ENCODE peak calls at places on chromosomes 11 and 22, in seven cellular contexts. J is Caco-2, M is body of pancreas, V is upper lobe of right lung, B is heart right ventricle, R is lower lobe of right lung, G is Peyer's patch. O is an unnamed sample.

GRCh38 chr22:38347181-38347943 is 30.1 kb upstream of the CSNK1E start:
- DNase-seq in J (no peak), M (no peak), V (peak; percentile 50), B (no peak), R (no peak), G (no peak), O (peak; percentile 69)

GRCh38 chr11:126405906-126406305 is 50.4 kb downstream of the ST3GAL4 start:
- DNase-seq in J (peak; percentile 82), M (no peak), V (no peak), B (no peak), R (no peak), G (no peak), O (no peak)

GRCh38 chr22:46830001-46830715 is 67.7 kb downstream of the TBC1D22A start:
- DNase-seq in J (peak; percentile 19), M (peak; percentile 64), V (peak; percentile 49), B (peak; percentile 62), R (no peak), G (no peak), O (no peak)

GRCh38 chr11:62398011-62398994 is 20.5 kb upstream of the SCGB1A1 start:
- DNase-seq in J (peak; percentile 87), M (peak; percentile 23), V (peak; percentile 64), B (peak; percentile 24), R (no peak), G (no peak), O (no peak)

GRCh38 chr22:23534851-23535717 is 45.0 kb downstream of the IGLL1 start:
- DNase-seq in J (peak; percentile 30), M (no peak), V (peak; percentile 60), B (no peak), R (peak; percentile 41), G (peak; percentile 45), O (peak; percentile 59)

GRCh38 chr11:131503017-131503416 is 132.6 kb downstream of the NTM start:
- DNase-seq in J (no peak), M (no peak), V (no peak), B (no peak), R (no peak), G (no peak), O (no peak)

GRCh38 chr11:120956710-120957500 is 67.0 kb upstream of the TBCEL start:
- DNase-seq in J (no peak), M (no peak), V (no peak), B (no peak), R (no peak), G (no peak), O (no peak)

GRCh38 chr11:13262096-13262495 is 15.5 kb upstream of the BMAL1 start:
- DNase-seq in J (no peak), M (no peak), V (no peak), B (no peak), R (no peak), G (no peak), O (no peak)

GRCh38 chr11:5476184-5476819 is 12.2 kb upstream of the OR52D1 start:
- DNase-seq in J (no peak), M (peak; percentile 48), V (no peak), B (peak; percentile 38), R (no peak), G (no peak), O (no peak)

GRCh38 chr11:74685905-74686304 is 45.3 kb downstream of the CHRDL2 start:
- DNase-seq in J (peak; percentile 11), M (peak; percentile 63), V (peak; percentile 67), B (no peak), R (peak; percentile 74), G (peak; percentile 24), O (no peak)

GRCh38 chr11:87063982-87064381 is 26.2 kb downstream of the TMEM135 start:
- DNase-seq in J (no peak), M (no peak), V (no peak), B (no peak), R (no peak), G (no peak), O (no peak)

GRCh38 chr11:121890377-121890776 is 225.6 kb downstream of the BLID start:
- DNase-seq in J (no peak), M (no peak), V (no peak), B (no peak), R (no peak), G (no peak), O (no peak)

GRCh38 chr11:1326435-1327063 is 17.1 kb upstream of the TOLLIP start:
- DNase-seq in J (no peak), M (no peak), V (no peak), B (no peak), R (no peak), G (no peak), O (no peak)

GRCh38 chr11:14288189-14288935 is 70.6 kb downstream of the RRAS2 start:
- DNase-seq in J (no peak), M (no peak), V (no peak), B (no peak), R (no peak), G (no peak), O (no peak)

GRCh38 chr22:19815823-19816290 is 38.8 kb downstream of the GNB1L start:
- DNase-seq in J (no peak), M (no peak), V (no peak), B (no peak), R (no peak), G (no peak), O (peak; percentile 50)

GRCh38 chr22:31150615-31151014 is 9.4 kb upstream of the RNF185 start:
- DNase-seq in J (no peak), M (no peak), V (no peak), B (no peak), R (no peak), G (peak; percentile 52), O (no peak)

GRCh38 chr22:22386602-22387385 is 121.7 kb downstream of the ZNF280B start:
- DNase-seq in J (no peak), M (no peak), V (no peak), B (no peak), R (no peak), G (no peak), O (no peak)

GRCh38 chr22:50739894-50740293 is 1.9 kb downstream of the ACR start:
- DNase-seq in J (no peak), M (no peak), V (peak; percentile 60), B (no peak), R (peak; percentile 28), G (peak; percentile 29), O (no peak)

GRCh38 chr22:46848227-46848626 is 85.8 kb downstream of the TBC1D22A start:
- DNase-seq in J (no peak), M (no peak), V (no peak), B (no peak), R (no peak), G (no peak), O (no peak)

GRCh38 chr11:122861631-122862030 is 20.9 kb upstream of the JHY start:
- DNase-seq in J (no peak), M (no peak), V (no peak), B (no peak), R (no peak), G (no peak), O (no peak)

DNA sequence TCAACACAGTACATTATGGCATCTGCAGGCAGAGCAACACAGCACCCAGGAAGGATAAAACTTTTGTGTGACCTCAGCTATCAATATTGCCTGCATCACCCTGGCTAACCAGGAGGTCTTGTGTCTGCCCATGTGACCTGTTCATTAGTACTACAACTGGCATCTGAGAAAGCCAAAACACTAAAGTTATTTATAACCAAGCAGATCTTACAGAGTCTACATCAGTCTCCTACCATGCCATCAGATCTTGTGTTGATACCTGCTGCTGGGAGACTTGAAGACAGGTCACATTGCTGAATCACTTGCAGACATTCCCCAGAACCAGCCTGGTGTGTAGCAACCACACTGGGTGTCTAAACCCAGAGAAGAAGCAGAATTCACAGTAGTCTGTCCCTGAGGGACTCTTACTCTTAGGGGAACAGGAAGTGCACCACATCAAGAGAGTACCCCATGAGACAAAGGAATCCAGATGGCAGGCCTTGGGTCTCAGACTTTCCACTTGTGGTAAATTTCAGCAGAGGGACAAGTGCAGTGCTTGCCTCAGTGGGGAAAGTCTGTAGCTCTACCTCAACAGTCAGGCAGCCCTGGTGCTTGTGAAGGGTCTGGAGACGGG is 7.0 kb downstream of the OR9G1 start:
- DNase-seq in J (no peak), M (no peak), V (no peak), B (no peak), R (no peak), G (no peak), O (no peak)
- H3K4me3 ChIP-seq in J (no peak overlapping the region), M (no peak overlapping the region), V (no peak overlapping the region), B (no peak overlapping the region), R (no peak overlapping the region), G (no peak overlapping the region), O (no peak overlapping the region)

GRCh38 chr11:69925366-69926196 is 106.4 kb upstream of the FGF3 start:
- DNase-seq in J (peak; percentile 15), M (no peak), V (peak; percentile 47), B (no peak), R (peak; percentile 28), G (peak; percentile 33), O (peak; percentile 32)
- H3K27me3 ChIP-seq in J (no peaks in the 10 kb centered on the region), M (no peaks in the 10 kb centered on the region), V (peaks cover 4% of the 10 kb centered on the region), B (peaks cover 43% of the 10 kb centered on the region), R (peaks cover 8% of the 10 kb centered on the region), G (no peaks in the 10 kb centered on the region), O (peaks cover 65% of the 10 kb centered on the region)

GRCh38 chr11:43547900-43548381 is 132.6 kb upstream of the HSD17B12 start:
- DNase-seq in J (no peak), M (peak; percentile 44), V (no peak), B (no peak), R (no peak), G (peak; percentile 63), O (no peak)
- H3K4me3 ChIP-seq in J (no peak overlapping the region), M (no peak overlapping the region), V (peak overlapping the region; percentile 26), B (peak overlapping the region; percentile 32), R (peak overlapping the region; percentile 32), G (peak overlapping the region; percentile 43), O (peak overlapping the region; percentile 32)

GRCh38 chr11:32434116-32434386 is 1.3 kb downstream of the WT1 start:
- DNase-seq in J (no peak), M (no peak), V (no peak), B (no peak), R (no peak), G (no peak), O (no peak)

GRCh38 chr11:32434387-32435151 is 770 bp downstream of the WT1 start:
- DNase-seq in J (peak; percentile 58), M (no peak), V (no peak), B (peak; percentile 56), R (no peak), G (no peak), O (no peak)

GRCh38 chr11:32431657-32432056 is 3.7 kb downstream of the WT1 start:
- DNase-seq in J (no peak), M (no peak), V (no peak), B (no peak), R (no peak), G (no peak), O (no peak)

GRCh38 chr11:32433249-32434115 is 1.9 kb downstream of the WT1 start:
- DNase-seq in J (no peak), M (no peak), V (no peak), B (no peak), R (no peak), G (no peak), O (no peak)

DNA sequence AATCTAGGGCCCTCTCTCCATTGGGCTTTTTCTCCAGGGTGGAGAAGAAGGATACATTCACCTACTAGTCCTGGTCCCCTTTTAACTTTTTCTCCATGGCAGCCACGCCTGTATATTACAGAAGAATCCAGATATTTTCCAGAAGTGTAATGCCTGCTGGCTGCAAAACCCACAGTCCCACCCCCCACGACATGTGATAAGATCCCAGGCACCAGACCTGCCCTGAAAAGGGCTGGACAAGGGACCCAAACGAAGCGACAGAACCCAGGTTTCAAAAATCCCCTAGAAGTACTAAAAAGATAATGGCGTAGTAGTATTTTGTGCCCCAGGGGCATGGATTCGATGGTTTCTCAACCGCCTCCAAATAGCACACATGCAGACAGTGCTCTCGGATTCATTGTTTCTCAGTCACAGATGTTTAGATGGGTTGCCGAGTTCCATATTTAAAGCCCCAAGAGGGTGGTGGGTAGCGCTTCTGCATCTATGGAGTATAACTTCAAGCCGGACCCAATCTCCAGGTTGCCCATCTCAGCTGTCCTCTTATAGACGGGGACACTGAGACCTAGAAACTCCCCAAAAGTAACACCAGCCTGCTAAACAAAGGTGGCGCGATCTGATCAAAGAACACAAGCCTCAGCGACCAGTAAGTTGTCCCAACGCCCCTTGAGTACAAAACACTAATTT is 2.6 kb downstream of the WT1 start:
- DNase-seq in J (no peak), M (no peak), V (no peak), B (no peak), R (no peak), G (no peak), O (no peak)
- H3K27me3 ChIP-seq in J (no peaks in the 10 kb centered on the region), M (peaks cover 44% of the 10 kb centered on the region), V (peaks cover 100% of the 10 kb centered on the region), B (peaks cover 98% of the 10 kb centered on the region), R (peaks cover 99% of the 10 kb centered on the region), G (no peaks in the 10 kb centered on the region), O (peaks cover 100% of the 10 kb centered on the region)